ENCODE peak calls at places on chromosomes 1 and 21, in eight cellular contexts. E is kidney glomerular epithelial cell; N is stimulated activated CD4-positive, alpha-beta T cell treated with anti-CD3 and anti-CD28 coated beads, Interleukin-4, amount 100 ng/mL, for 1 hour; V is activated CD4-positive, CD25-positive, alpha-beta regulatory T cell; J is KG1; M is HT1080; C is DMS153; L is activated CD8-positive, alpha-beta T cell treated with anti-CD3 and anti-CD28 coated beads, Interleukin-2, amount 10 ng/mL, durations not matched to agents 7 days and 5 days. K is an unnamed sample.

GRCh38 chr1:8476021-8476420 is 158.1 kb downstream of the SLC45A1 start:
- DNase-seq in J (no peak), E (no peak), C (no peak), M (no peak), N (no peak), L (no peak), V (no peak), K (no peak)

GRCh38 chr21:38798481-38798882 is 7.2 kb upstream of the ETS2 start:
- DNase-seq in N (no peak), V (no peak), L (no peak), E (no peak), J (no peak), C (peak; percentile 20), M (peak; percentile 84), K (no peak)

GRCh38 chr1:201711101-201711597 is 117.8 kb upstream of the IPO9 start:
- DNase-seq in E (no peak), C (no peak), N (no peak), V (no peak), J (no peak), L (no peak), M (no peak), K (no peak)

GRCh38 chr1:72366473-72366872 is 84.1 kb upstream of the NEGR1 start:
- DNase-seq in M (peak; percentile 78), L (peak; percentile 23), J (no peak), V (no peak), C (peak; percentile 87), E (no peak), N (no peak), K (no peak)

GRCh38 chr1:162036156-162036555 is 12.5 kb upstream of the OLFML2B start:
- DNase-seq in V (no peak), C (no peak), M (no peak), E (no peak), J (no peak), L (no peak), N (no peak), K (no peak)

GRCh38 chr1:47688631-47689296 is 250.9 kb downstream of the FOXD2 start:
- DNase-seq in V (no peak), E (no peak), L (no peak), J (no peak), C (no peak), M (no peak), N (no peak), K (no peak)

GRCh38 chr21:35226302-35226701 is 177.2 kb upstream of the RUNX1 start:
- DNase-seq in J (no peak), E (no peak), M (peak; percentile 40), V (no peak), C (no peak), L (no peak), N (no peak), K (no peak)

GRCh38 chr1:161305872-161306519 is 3.8 kb downstream of the MPZ start:
- DNase-seq in E (peak; percentile 29), J (peak; percentile 59), V (peak; percentile 64), M (no peak), C (peak; percentile 88), L (peak; percentile 91), N (peak; percentile 82), K (no peak)

GRCh38 chr1:23239638-23240295 is 22.5 kb upstream of the HTR1D start:
- DNase-seq in M (no peak), V (no peak), C (no peak), E (no peak), N (no peak), L (no peak), J (no peak), K (no peak)

GRCh38 chr1:174023438-174023837 is 1.3 kb upstream of the RC3H1 start:
- DNase-seq in V (no peak), N (no peak), E (peak; percentile 32), C (peak; percentile 92), M (peak; percentile 47), J (no peak), L (no peak), K (no peak)

GRCh38 chr1:169109561-169110134 is 3.2 kb downstream of the ATP1B1 start:
- DNase-seq in L (no peak), N (no peak), M (peak; percentile 55), E (peak; percentile 87), V (no peak), C (peak; percentile 89), J (no peak), K (peak; percentile 76)

GRCh38 chr21:46304955-46305354 is 18.7 kb downstream of the C21orf58 start:
- DNase-seq in E (no peak), L (no peak), N (no peak), M (no peak), C (no peak), J (no peak), V (no peak), K (no peak)

GRCh38 chr21:39441502-39442475 is 3.8 kb downstream of the LCA5L start:
- DNase-seq in N (peak; percentile 11), E (peak; percentile 58), V (no peak), J (peak; percentile 9), M (peak; percentile 20), C (peak; percentile 27), L (peak; percentile 53), K (peak; percentile 28)

GRCh38 chr1:38059632-38060286 is 13.2 kb upstream of the POU3F1 start:
- DNase-seq in M (no peak), L (no peak), V (no peak), N (no peak), C (no peak), J (no peak), E (no peak), K (no peak)

GRCh38 chr21:34351786-34352241 is 12.0 kb upstream of the KCNE2 start:
- DNase-seq in V (no peak), C (no peak), M (peak; percentile 37), E (peak; percentile 22), J (peak; percentile 4), L (peak; percentile 51), N (peak; percentile 8), K (no peak)

GRCh38 chr1:149849947-149850360 is 49.4 kb upstream of the BOLA1 start:
- DNase-seq in C (no peak), V (no peak), E (no peak), N (no peak), J (no peak), M (no peak), L (peak; percentile 34), K (no peak)

GRCh38 chr1:154430903-154431302 is 25.8 kb downstream of the IL6R start:
- DNase-seq in C (no peak), M (no peak), E (no peak), V (no peak), L (no peak), N (no peak), J (no peak), K (no peak)

GRCh38 chr1:118688891-118689290 is 299.3 kb downstream of the TBX15 start:
- DNase-seq in J (no peak), E (no peak), L (no peak), N (no peak), C (no peak), M (no peak), V (no peak), K (no peak)

GRCh38 chr1:220900842-220901241 is 21.6 kb downstream of the HLX start:
- DNase-seq in V (no peak), L (no peak), M (no peak), N (no peak), J (no peak), E (no peak), C (no peak), K (no peak)

GRCh38 chr1:46043491-46044017 is 88.9 kb downstream of the PIK3R3 start:
- DNase-seq in E (no peak), M (no peak), L (no peak), J (peak; percentile 45), N (no peak), C (no peak), V (no peak), K (no peak)

GRCh38 chr1:174166530-174167328 is 7.4 kb downstream of the RABGAP1L start:
- DNase-seq in M (no peak), J (no peak), N (no peak), E (no peak), V (no peak), C (no peak), L (no peak), K (no peak)

GRCh38 chr1:116852910-116853309 is 56.8 kb upstream of the PTGFRN start:
- DNase-seq in L (no peak), E (no peak), J (no peak), N (no peak), C (no peak), V (no peak), M (peak; percentile 39), K (no peak)

GRCh38 chr1:32915766-32916455 is 14.7 kb upstream of the TMEM54 start:
- DNase-seq in L (no peak), N (no peak), J (no peak), E (no peak), V (no peak), C (no peak), M (no peak), K (no peak)

GRCh38 chr21:46097826-46098286 is at the start of gene COL6A2:
- DNase-seq in C (no peak), N (peak; percentile 67), V (peak; percentile 9), E (no peak), L (peak; percentile 58), J (no peak), M (no peak), K (peak; percentile 25)

K was measured in amniotic stem cell.